ENCODE peak calls at places on chromosomes 3 and 15, in seven cellular contexts. O, W, D, G, L, E and J are unnamed samples. For H3K36me3, the result is how much of the 10 kb centered on the place peaks cover.

GRCh38 chr3:170488802-170489201 is 70.1 kb downstream of the CLDN11 start:
- DNase-seq in O (peak), E (no peak), G (no peak), L (no peak), D (no peak), W (no peak), J (no peak)

GRCh38 chr3:196633658-196634151 is 5.8 kb upstream of the NRROS start:
- DNase-seq in W (no peak), G (no peak), O (no peak), L (no peak), D (no peak), E (no peak), J (no peak)

GRCh38 chr3:30681276-30682211 is 75.1 kb downstream of the TGFBR2 start:
- DNase-seq in E (no peak), W (no peak), L (peak), O (no peak), G (no peak), D (no peak), J (peak)

GRCh38 chr3:113264741-113265140 is 53.4 kb downstream of the BOC start:
- DNase-seq in W (no peak), G (no peak), D (no peak), O (no peak), L (no peak), E (no peak), J (no peak)

GRCh38 chr3:6088433-6088832 is 772.5 kb upstream of the GRM7 start:
- DNase-seq in D (no peak), L (no peak), E (no peak), G (no peak), O (no peak), W (no peak), J (no peak)

GRCh38 chr3:8869613-8870012 is 93.7 kb downstream of the RAD18 start:
- DNase-seq in L (no peak), O (peak), D (no peak), G (no peak), E (no peak), W (peak), J (peak)

GRCh38 chr3:187750041-187750512 is 4.8 kb upstream of the BCL6 start:
- DNase-seq in L (no peak), D (no peak), G (no peak), E (no peak), W (peak), O (peak), J (peak)

GRCh38 chr3:52845691-52846426 is 11.0 kb upstream of the MUSTN1 start:
- DNase-seq in D (peak), E (no peak), O (no peak), L (peak), W (no peak), G (no peak), J (no peak)

GRCh38 chr3:120404876-120405275 is 45.9 kb downstream of the FSTL1 start:
- DNase-seq in D (no peak), L (no peak), G (no peak), E (no peak), O (no peak), W (no peak), J (no peak)

GRCh38 chr15:79140846-79141570 is 50.4 kb upstream of the RASGRF1 start:
- DNase-seq in G (no peak), E (no peak), W (no peak), O (no peak), L (no peak), D (no peak), J (no peak)

GRCh38 chr3:43838877-43839276 is 148.1 kb downstream of the ABHD5 start:
- DNase-seq in E (no peak), D (no peak), G (no peak), W (no peak), O (no peak), L (no peak), J (no peak)

GRCh38 chr3:97914390-97914789 is 57.8 kb downstream of the RIOX2 start:
- DNase-seq in G (no peak), L (no peak), D (no peak), E (no peak), W (peak), O (no peak), J (peak)

GRCh38 chr3:16978234-16978920 is 93.6 kb downstream of the PLCL2 start:
- DNase-seq in G (no peak), E (no peak), L (no peak), D (no peak), W (no peak), O (no peak), J (no peak)

GRCh38 chr15:69908060-69908459 is 189.7 kb downstream of the TLE3 start:
- DNase-seq in L (no peak), G (no peak), W (no peak), O (no peak), E (no peak), D (no peak), J (no peak)

GRCh38 chr3:188526057-188526456 is 372.1 kb downstream of the LPP start:
- DNase-seq in W (no peak), D (no peak), G (no peak), E (no peak), L (no peak), O (peak), J (no peak)

GRCh38 chr3:162710332-162711112 is 1213.9 kb downstream of the OTOL1 start:
- DNase-seq in G (no peak), L (no peak), W (no peak), E (no peak), O (no peak), D (no peak), J (no peak)

GRCh38 chr3:169173231-169173630 is 490.3 kb downstream of the MECOM start:
- DNase-seq in D (no peak), L (no peak), E (no peak), O (no peak), W (peak), G (no peak), J (no peak)

GRCh38 chr15:63374686-63375520 is 6.7 kb downstream of the CA12 start:
- DNase-seq in L (no peak), W (no peak), D (no peak), O (no peak), G (no peak), E (no peak), J (peak)

GRCh38 chr15:68025860-68026424 is 28.2 kb upstream of the PIAS1 start:
- DNase-seq in O (peak), W (no peak), E (no peak), D (no peak), L (no peak), G (no peak), J (no peak)

GRCh38 chr15:50675524-50676144 is 11.0 kb downstream of the TRPM7 start:
- DNase-seq in W (peak), D (no peak), L (peak), E (no peak), G (peak), O (no peak), J (peak)

GRCh38 chr3:45065373-45065720 is 39.2 kb downstream of the CLEC3B start:
- DNase-seq in E (no peak), W (no peak), G (no peak), O (no peak), L (no peak), D (no peak), J (no peak)

GRCh38 chr3:197165890-197166289 is 132.5 kb downstream of the DLG1 start:
- DNase-seq in G (no peak), O (no peak), L (peak), D (no peak), W (no peak), E (no peak), J (no peak)

GRCh38 chr3:23872330-23872729 is 44.5 kb downstream of the NKIRAS1 start:
- DNase-seq in D (no peak), W (no peak), L (no peak), E (no peak), O (no peak), G (no peak), J (no peak)

GRCh38 chr15:31280037-31280830 is 46.4 kb upstream of the KLF13 start:
- DNase-seq in L (peak), E (no peak), O (peak), W (no peak), G (no peak), D (no peak), J (no peak)

GRCh38 chr3:48623851-48624547 is 2.4 kb upstream of the TMEM89 start:
- DNase-seq in W (no peak), G (no peak), D (no peak), L (no peak), O (peak), E (no peak), J (no peak)

GRCh38 chr3:138300657-138301056 is 29.0 kb downstream of the NME9 start:
- DNase-seq in L (peak), D (no peak), O (no peak), W (no peak), E (no peak), G (no peak), J (no peak)

GRCh38 chr3:53161820-53162671 is 1.0 kb downstream of the PRKCD start:
- DNase-seq in E (no peak), D (peak), G (no peak), W (no peak), L (peak), O (no peak), J (peak)

GRCh38 chr3:31815631-31816440 is 165.2 kb downstream of the OSBPL10 start:
- DNase-seq in E (no peak), W (no peak), G (no peak), O (no peak), D (no peak), L (no peak), J (no peak)

GRCh38 chr15:90142216-90143175 is 40.2 kb upstream of the IDH2 start:
- DNase-seq in L (no peak), O (no peak), G (no peak), D (peak), E (no peak), W (no peak), J (no peak)

GRCh38 chr3:27883266-27883665 is 161.1 kb upstream of the EOMES start:
- DNase-seq in L (no peak), G (no peak), E (no peak), O (no peak), W (no peak), D (no peak), J (no peak)

GRCh38 chr15:70275461-70276138 is 177.9 kb upstream of the TLE3 start:
- DNase-seq in G (no peak), D (no peak), W (no peak), O (no peak), E (no peak), L (no peak), J (peak)

GRCh38 chr15:40702077-40702476 is 7.1 kb downstream of the RAD51 start:
- DNase-seq in W (no peak), E (no peak), G (no peak), L (peak), O (peak), D (no peak), J (peak)

GRCh38 chr15:99057020-99057419 is 47.9 kb upstream of the SYNM start:
- DNase-seq in O (no peak), L (no peak), W (no peak), G (peak), E (no peak), D (no peak), J (no peak)

GRCh38 chr15:99058421-99058870 is 46.4 kb upstream of the SYNM start:
- DNase-seq in D (peak), W (no peak), O (no peak), L (no peak), G (no peak), E (no peak), J (no peak)

GRCh38 chr15:99062226-99062625 is 42.7 kb upstream of the SYNM start:
- DNase-seq in W (no peak), E (no peak), D (no peak), O (no peak), G (no peak), L (no peak), J (no peak)

GRCh38 chr15:99057697-99058420 is 47.0 kb upstream of the SYNM start:
- DNase-seq in E (no peak), W (no peak), L (no peak), D (no peak), O (no peak), G (peak), J (peak)

GRCh38 chr15:99059010-99059981 is 45.6 kb upstream of the SYNM start:
- DNase-seq in W (peak), D (peak), L (peak), E (peak), O (peak), G (no peak), J (peak)
- TF ChIP-seq MAX in W (no peak), D (no peak), L (peak), E (peak), O (peak), G (peak), J (no peak)

GRCh38 chr3:124883191-124883747 is 3.9 kb downstream of the ITGB5 start:
- DNase-seq in D (no peak), E (no peak), W (no peak), G (no peak), O (no peak), L (no peak), J (no peak)

GRCh38 chr3:124881976-124882697 is 5.0 kb downstream of the ITGB5 start:
- DNase-seq in O (no peak), L (no peak), D (no peak), W (no peak), E (no peak), G (no peak), J (no peak)

GRCh38 chr3:124883766-124884473 is 3.2 kb downstream of the ITGB5 start:
- DNase-seq in O (no peak), D (no peak), G (no peak), E (no peak), W (no peak), L (no peak), J (no peak)

GRCh38 chr3:124885466-124886167 is 1.5 kb downstream of the ITGB5 start:
- DNase-seq in W (no peak), O (no peak), E (no peak), L (peak), D (no peak), G (no peak), J (peak)

DNA sequence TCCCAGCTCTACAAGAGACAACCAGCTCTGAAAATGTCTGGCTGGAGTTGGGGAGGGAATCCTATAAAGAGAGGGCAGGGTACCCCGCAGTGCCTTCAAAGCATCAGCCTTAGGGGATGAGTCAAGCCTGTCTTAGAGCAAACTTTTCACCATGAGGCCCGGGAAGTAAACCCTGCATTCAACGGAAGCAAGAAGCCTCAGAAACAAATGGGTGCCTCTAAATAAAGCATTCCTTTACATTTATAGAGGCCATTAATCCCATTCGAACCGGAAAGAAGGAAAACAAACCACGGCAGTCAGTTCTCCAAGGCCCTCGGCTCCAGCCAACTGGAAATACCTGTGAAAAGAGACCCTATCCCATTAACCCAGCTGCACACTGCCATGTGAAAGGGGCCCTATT is 4.4 kb downstream of the ITGB5 start:
- DNase-seq in D (no peak), O (no peak), E (no peak), L (no peak), W (no peak), G (no peak), J (no peak)
- H3K36me3 ChIP-seq in D (under half), O (under half), E (under half), L (under half), W (under half), G (under half), J (under half)

GRCh38 chr3:173624086-173624485 is 226.5 kb downstream of the NLGN1 start:
- DNase-seq in G (no peak), E (no peak), O (no peak), W (no peak), D (no peak), L (no peak), J (no peak)
- TF ChIP-seq MAX in G (no peak), E (no peak), O (no peak), W (no peak), D (no peak), L (no peak), J (no peak)

GRCh38 chr3:50117120-50117519 is 28.4 kb downstream of the RBM5 start:
- DNase-seq in E (no peak), L (no peak), G (no peak), D (no peak), O (no peak), W (no peak), J (no peak)
- H3K36me3 ChIP-seq in E (half or more), L (half or more), G (under half), D (half or more), O (under half), W (half or more), J (half or more)

GRCh38 chr15:77649610-77650009 is 16.9 kb upstream of the LINGO1 start:
- DNase-seq in W (no peak), D (no peak), O (no peak), G (no peak), E (no peak), L (no peak), J (no peak)
- TF ChIP-seq MAX in W (no peak), D (no peak), O (no peak), G (no peak), E (no peak), L (no peak), J (no peak)